ENCODE peak calls at places on chromosomes 4 and X, in five cellular contexts. C, M, B, Q and I are unnamed samples.

GRCh38 chrX:142156567-142156966 is 48.5 kb downstream of the MAGEC2 start:
- DNase-seq in B (no peak), C (no peak), M (no peak), Q (no peak), I (no peak)

GRCh38 chr4:74331944-74332343 is 23.7 kb downstream of the EPGN start:
- DNase-seq in C (no peak), M (no peak), B (no peak), Q (no peak), I (no peak)

GRCh38 chr4:41339812-41340809 is 83.4 kb downstream of the UCHL1 start:
- DNase-seq in C (no peak), B (no peak), M (no peak), Q (no peak), I (no peak)

GRCh38 chr4:29405151-29405550 is 1315.0 kb upstream of the PCDH7 start:
- DNase-seq in C (no peak), M (no peak), B (no peak), Q (no peak), I (no peak)

GRCh38 chr4:70788733-70789132 is 51.0 kb downstream of the GRSF1 start:
- DNase-seq in M (no peak), B (no peak), C (no peak), Q (no peak), I (no peak)

GRCh38 chrX:25014366-25014838 is 1.4 kb downstream of the ARX start:
- DNase-seq in C (no peak), B (no peak), Q (no peak), M (no peak), I (no peak)

GRCh38 chr4:186137193-186137792 is 32.8 kb downstream of the FAM149A start:
- DNase-seq in C (no peak), M (no peak), B (no peak), Q (no peak), I (no peak)

GRCh38 chr4:55397521-55398321 is 2.0 kb downstream of the TMEM165 start:
- DNase-seq in Q (no peak), C (no peak), M (no peak), B (no peak), I (no peak)

GRCh38 chr4:15303052-15303641 is 124.7 kb upstream of the C1QTNF7 start:
- DNase-seq in Q (no peak), M (no peak), B (no peak), C (peak), I (no peak)

GRCh38 chr4:53680168-53680567 is 88.9 kb upstream of the LNX1 start:
- DNase-seq in M (no peak), C (no peak), B (no peak), Q (no peak), I (no peak)

GRCh38 chr4:48002267-48002666 is 14.2 kb downstream of the CNGA1 start:
- DNase-seq in C (no peak), Q (no peak), B (no peak), M (no peak), I (no peak)

GRCh38 chrX:18422886-18423285 is 2.5 kb upstream of the CDKL5 start:
- DNase-seq in B (no peak), Q (no peak), M (no peak), C (no peak), I (no peak)

GRCh38 chr4:3332498-3332897 is 39.7 kb downstream of the RGS12 start:
- DNase-seq in Q (no peak), B (no peak), M (no peak), C (no peak), I (no peak)

GRCh38 chr4:10115657-10116624 is 658 bp downstream of the WDR1 start:
- DNase-seq in B (peak), C (no peak), M (peak), Q (no peak), I (no peak)

GRCh38 chr4:53595823-53596222 is 4.5 kb upstream of the LNX1 start:
- DNase-seq in M (no peak), Q (no peak), B (no peak), C (no peak), I (no peak)

GRCh38 chrX:121036951-121037350 is 10.5 kb upstream of the GLUD2 start:
- DNase-seq in B (no peak), C (no peak), M (no peak), Q (no peak), I (no peak)

GRCh38 chrX:6149231-6149870 is 79.3 kb downstream of the NLGN4X start:
- DNase-seq in C (no peak), M (no peak), Q (no peak), B (no peak), I (no peak)

DNA sequence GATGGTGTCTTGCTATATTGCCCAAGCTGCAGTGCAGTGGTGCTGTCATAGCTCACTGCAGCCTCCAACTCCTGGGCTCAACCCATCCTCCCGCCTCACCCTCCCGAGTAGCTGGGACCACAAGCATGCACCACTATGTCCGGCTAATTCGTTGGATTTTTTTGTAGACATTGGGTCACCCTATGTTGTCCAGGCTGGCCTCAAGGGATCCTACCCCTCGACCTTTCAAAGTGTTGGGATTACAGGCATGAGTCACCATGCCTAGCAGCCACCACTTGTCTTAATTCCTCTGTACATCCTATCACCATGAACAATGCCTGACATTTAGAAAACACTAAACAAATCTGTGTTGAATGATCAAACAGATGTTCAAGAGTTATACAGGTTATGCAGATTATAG is 76.7 kb downstream of the NLGN4X start:
- DNase-seq in B (no peak), Q (no peak), C (no peak), M (no peak), I (no peak)
- TF ChIP-seq CTCF in B (no peak), Q (no peak), C (no peak), M (no peak), I (no peak)

DNA sequence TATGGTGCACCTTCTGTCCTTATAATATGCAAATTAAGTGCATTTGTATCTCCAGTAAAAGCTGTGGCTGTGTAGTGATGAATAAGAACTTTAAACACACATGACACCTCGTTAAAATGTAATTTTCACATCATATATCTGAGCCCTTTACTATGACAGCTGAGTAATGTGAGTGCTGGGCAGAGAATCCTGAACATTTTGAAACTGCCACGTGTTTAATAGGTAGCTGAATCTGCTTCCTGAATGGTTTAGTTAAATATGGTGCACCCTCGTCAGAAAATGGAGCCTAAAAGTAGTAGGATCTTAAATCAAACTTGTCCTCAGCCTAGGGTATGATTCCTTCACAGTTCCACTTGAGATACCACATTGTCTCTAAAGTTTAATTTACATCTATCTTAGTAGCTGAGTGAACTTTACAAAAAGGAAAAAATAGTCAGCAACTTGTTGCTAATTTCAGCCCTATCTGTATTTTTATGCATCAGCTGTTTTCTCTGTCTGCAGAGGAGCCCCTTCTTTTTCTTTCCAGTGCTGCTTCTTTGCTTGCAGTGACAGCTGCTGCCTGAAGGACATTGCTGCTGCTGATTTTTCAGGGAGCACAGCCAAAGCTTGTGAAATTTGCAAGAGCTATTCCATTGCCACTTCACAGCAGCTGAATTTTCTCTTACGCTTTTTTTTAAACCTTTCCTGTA is 541.0 kb downstream of the ADGRL3 start:
- DNase-seq in C (no peak), Q (no peak), B (no peak), M (no peak), I (no peak)
- H3K4me3 ChIP-seq in C (no peak), Q (no peak), B (no peak), M (no peak), I (no peak)

GRCh38 chrX:54695231-54695630 is 102.8 kb downstream of the ITIH6 start:
- DNase-seq in M (no peak), B (no peak), C (no peak), Q (no peak), I (no peak)
- TF ChIP-seq CTCF in M (no peak), B (no peak), C (no peak), Q (no peak), I (peak)

GRCh38 chr4:184595430-184595829 is 53.8 kb downstream of the CASP3 start:
- DNase-seq in M (no peak), Q (no peak), B (no peak), C (no peak), I (no peak)

GRCh38 chr4:184596617-184597185 is 52.5 kb downstream of the CASP3 start:
- DNase-seq in B (no peak), M (no peak), Q (no peak), C (no peak), I (no peak)

GRCh38 chr4:184598753-184599491 is 50.3 kb downstream of the CASP3 start:
- DNase-seq in C (no peak), Q (no peak), M (no peak), B (no peak), I (no peak)

GRCh38 chr4:184596044-184596616 is 53.1 kb downstream of the CASP3 start:
- DNase-seq in Q (no peak), M (no peak), C (no peak), B (no peak), I (no peak)

DNA sequence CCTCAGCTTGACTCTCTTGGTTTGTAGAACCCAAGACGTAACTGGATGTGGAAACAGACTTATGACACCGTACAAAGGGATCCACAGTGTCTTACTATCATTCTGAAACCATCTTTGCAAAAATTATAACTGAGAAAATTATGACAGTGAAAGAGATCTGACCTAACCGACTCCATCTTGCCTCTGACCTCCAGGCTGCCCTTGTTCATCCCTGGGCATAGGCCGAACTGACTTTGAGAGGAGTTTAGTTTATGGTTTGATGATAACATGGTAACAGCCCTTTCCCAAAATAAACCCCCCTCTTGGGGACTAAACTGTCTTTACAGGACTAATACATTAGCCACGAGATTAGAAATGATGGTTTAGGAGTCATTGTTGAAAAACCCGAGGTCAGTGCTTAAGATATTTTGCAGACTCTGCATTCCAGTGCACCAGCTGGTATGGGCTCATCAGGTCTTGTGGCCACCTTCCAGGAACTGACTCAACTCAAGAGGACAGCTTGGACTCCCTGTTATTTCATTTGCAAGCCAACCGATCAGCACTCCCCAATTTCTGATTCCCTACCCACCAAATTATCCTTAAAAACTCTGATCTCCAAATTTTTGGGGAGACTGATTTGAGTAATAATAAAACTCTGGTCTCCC is 49.6 kb downstream of the CASP3 start:
- DNase-seq in M (no peak), Q (no peak), B (no peak), C (peak), I (no peak)
- H3K4me3 ChIP-seq in M (no peak), Q (no peak), B (no peak), C (no peak), I (no peak)